ENCODE peak calls at places on chromosomes 13 and 19, in six cellular contexts. O is H1, T is K562, P is SK-N-SH, I is HepG2, D is GM12878. Q is an unnamed sample.

GRCh38 chr13:101892296-101892695 is 439.8 kb downstream of the ITGBL1 start:
- DNase-seq in I (no peak), P (no peak), O (no peak), D (no peak), T (no peak), Q (no peak)

GRCh38 chr13:112204881-112205327 is 138.0 kb downstream of the SOX1 start:
- DNase-seq in O (no peak), D (no peak), I (no peak), T (no peak), P (no peak), Q (no peak)

GRCh38 chr13:65497265-65497664 is 1732.9 kb downstream of the PCDH9 start:
- DNase-seq in I (no peak), P (no peak), T (no peak), O (no peak), D (no peak), Q (no peak)

GRCh38 chr19:6270076-6270745 is 9.6 kb downstream of the MLLT1 start:
- DNase-seq in T (no peak), I (no peak), O (no peak), D (no peak), P (no peak), Q (no peak)

GRCh38 chr13:52852444-52852843 is 4.0 kb upstream of the PCDH8 start:
- DNase-seq in I (no peak), T (no peak), D (no peak), P (peak; percentile 66), O (no peak), Q (no peak)

GRCh38 chr13:67642638-67643037 is 412.5 kb upstream of the PCDH9 start:
- DNase-seq in T (no peak), P (no peak), O (no peak), I (no peak), D (no peak), Q (peak; percentile 14)

GRCh38 chr13:72850959-72851677 is 69.2 kb downstream of the PIBF1 start:
- DNase-seq in T (no peak), D (no peak), P (peak; percentile 70), O (no peak), I (no peak), Q (no peak)

GRCh38 chr19:40604647-40605200 is 3.6 kb downstream of the LTBP4 start:
- DNase-seq in T (peak; percentile 57), D (no peak), I (no peak), O (no peak), P (no peak), Q (no peak)

GRCh38 chr13:78826936-78827335 is 168.0 kb upstream of the OBI1 start:
- DNase-seq in D (no peak), T (no peak), I (no peak), O (no peak), P (no peak), Q (no peak)

GRCh38 chr19:29516358-29516725 is 9.5 kb upstream of the VSTM2B start:
- DNase-seq in D (no peak), I (no peak), P (no peak), O (no peak), T (no peak), Q (no peak)

GRCh38 chr19:41696402-41697197 is 8.5 kb upstream of the CEACAM7 start:
- DNase-seq in D (no peak), P (no peak), T (peak; percentile 5), I (no peak), O (no peak), Q (no peak)

GRCh38 chr13:76644906-76645305 is 241.3 kb downstream of the KCTD12 start:
- DNase-seq in D (no peak), T (no peak), P (no peak), I (no peak), O (no peak), Q (no peak)

GRCh38 chr13:48155850-48156249 is 60.9 kb upstream of the MED4 start:
- DNase-seq in T (no peak), I (no peak), O (no peak), D (peak; percentile 24), P (no peak), Q (peak; percentile 59)

GRCh38 chr13:112693831-112694497 is 4.1 kb downstream of the ATP11A start:
- DNase-seq in T (no peak), O (no peak), P (no peak), D (no peak), I (no peak), Q (peak; percentile 89)

GRCh38 chr19:18698321-18699167 is 15.1 kb downstream of the CRTC1 start:
- DNase-seq in P (no peak), O (no peak), I (no peak), T (no peak), D (no peak), Q (no peak)

GRCh38 chr19:48553676-48554384 is 1.9 kb downstream of the SULT2B1 start:
- DNase-seq in D (no peak), T (peak; percentile 83), I (peak; percentile 69), P (peak; percentile 67), O (no peak), Q (no peak)

GRCh38 chr19:2668188-2668763 is 34.2 kb downstream of the GNG7 start:
- DNase-seq in T (no peak), O (no peak), P (no peak), D (no peak), I (no peak), Q (no peak)

GRCh38 chr19:16364231-16364865 is 39.7 kb downstream of the KLF2 start:
- DNase-seq in D (no peak), I (no peak), T (no peak), O (no peak), P (no peak), Q (no peak)

GRCh38 chr13:78816592-78816991 is 157.6 kb upstream of the OBI1 start:
- DNase-seq in T (peak; percentile 67), I (no peak), D (no peak), O (no peak), P (no peak), Q (no peak)

GRCh38 chr19:23872282-23872919 is 42.3 kb upstream of the ZNF726 start:
- DNase-seq in D (no peak), I (no peak), P (no peak), O (no peak), T (no peak), Q (no peak)

GRCh38 chr13:25118371-25118770 is 22.4 kb downstream of the PABPC3 start:
- DNase-seq in D (no peak), P (no peak), I (no peak), T (no peak), O (no peak), Q (peak; percentile 73)

GRCh38 chr19:4904481-4904880 is 1.8 kb upstream of the ARRDC5 start:
- DNase-seq in I (peak; percentile 47), D (no peak), O (no peak), P (no peak), T (no peak), Q (no peak)

GRCh38 chr13:28268800-28269223 is 130.5 kb downstream of the PAN3 start:
- DNase-seq in D (peak; percentile 94), P (no peak), O (no peak), T (no peak), I (no peak), Q (peak; percentile 85)

GRCh38 chr19:31408460-31409124 is 59.4 kb upstream of the TSHZ3 start:
- DNase-seq in O (no peak), D (no peak), P (no peak), T (peak; percentile 2), I (no peak), Q (peak; percentile 71)

GRCh38 chr13:41547253-41548000 is 90.1 kb downstream of the RGCC start:
- DNase-seq in I (peak; percentile 36), T (no peak), P (no peak), D (no peak), O (no peak), Q (no peak)

GRCh38 chr13:106810069-106810468 is 242.1 kb upstream of the ARGLU1 start:
- DNase-seq in P (no peak), I (no peak), O (no peak), D (no peak), T (no peak), Q (no peak)
- TF ChIP-seq GABPA in P (no peak), I (no peak), O (no peak), D (no peak), T (no peak), Q (no peak)

GRCh38 chr13:83085186-83085900 is 796.9 kb downstream of the SLITRK1 start:
- DNase-seq in T (no peak), P (no peak), O (no peak), D (no peak), I (no peak), Q (no peak)
- TF ChIP-seq GABPA in T (no peak), P (no peak), O (no peak), D (no peak), I (no peak), Q (no peak)

GRCh38 chr13:31433201-31433600 is 233.4 kb downstream of the B3GLCT start:
- DNase-seq in I (no peak), D (no peak), P (no peak), O (no peak), T (no peak), Q (no peak)

GRCh38 chr13:31433756-31434155 is 234.0 kb downstream of the B3GLCT start:
- DNase-seq in P (no peak), I (no peak), T (no peak), D (no peak), O (no peak), Q (no peak)

GRCh38 chr13:31427151-31427867 is 227.5 kb downstream of the B3GLCT start:
- DNase-seq in P (no peak), D (no peak), O (no peak), T (no peak), I (no peak), Q (no peak)

GRCh38 chr13:31434613-31435012 is 234.8 kb downstream of the B3GLCT start:
- DNase-seq in O (no peak), P (no peak), T (no peak), I (no peak), D (no peak), Q (no peak)

DNA sequence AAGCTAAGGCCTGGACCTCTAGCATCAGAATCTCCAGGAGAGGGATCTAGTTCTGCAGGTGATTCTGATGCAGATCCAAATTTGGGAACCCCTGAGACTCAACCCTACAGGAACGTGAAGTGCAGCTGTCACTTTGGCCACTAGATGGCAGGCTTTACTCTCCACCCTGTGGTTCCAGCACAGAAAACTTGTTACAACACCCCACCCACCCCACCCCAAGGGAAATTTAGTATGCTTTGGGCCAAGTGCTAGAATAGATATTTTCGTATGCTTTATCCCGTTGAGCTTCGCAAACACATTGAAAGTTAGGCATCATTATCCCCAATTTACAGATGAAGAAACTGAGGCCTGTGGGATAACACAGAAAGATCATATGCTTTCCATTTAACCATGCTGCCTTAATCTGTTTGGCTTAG is 232.0 kb downstream of the B3GLCT start:
- DNase-seq in T (peak; percentile 48), D (no peak), O (peak; percentile 17), P (peak; percentile 46), I (peak; percentile 10), Q (peak; percentile 25)
- TF ChIP-seq GABPA in T (no peak), D (no peak), O (no peak), P (no peak), I (no peak), Q (no peak)

DNA sequence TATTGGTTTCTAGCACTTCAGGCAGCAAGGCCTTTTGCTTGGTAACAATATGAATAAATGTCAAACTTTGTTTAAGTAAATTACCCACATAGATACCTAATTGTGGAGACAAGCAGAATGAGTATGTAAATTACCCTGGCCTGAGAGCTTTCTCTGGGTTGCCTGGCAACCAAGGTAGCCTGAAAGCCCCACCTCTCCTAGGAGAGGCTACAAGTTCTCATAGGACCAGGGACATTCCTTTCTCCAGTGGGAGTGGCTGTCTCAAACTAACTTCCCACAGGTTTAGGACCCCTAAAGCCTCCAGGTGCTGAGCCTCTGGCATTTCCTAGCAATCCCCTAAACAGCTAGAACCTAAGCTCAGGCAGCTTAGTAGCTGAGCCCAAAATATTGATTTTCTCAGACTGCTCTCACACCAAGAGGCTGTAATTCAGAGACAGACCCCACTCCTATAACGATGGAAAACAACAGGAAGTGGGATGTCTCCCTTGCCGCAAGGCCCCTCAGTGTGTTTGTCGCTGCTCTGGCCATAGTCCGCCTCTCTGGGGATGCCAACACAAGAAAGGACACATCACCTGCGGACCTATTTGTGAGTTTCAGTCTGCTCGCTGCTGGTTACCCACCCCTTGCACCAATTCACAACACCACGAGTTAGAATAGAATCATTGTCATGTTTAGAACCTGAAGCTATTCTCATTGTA is 207.3 kb downstream of the DLEU7 start:
- DNase-seq in T (no peak), D (no peak), O (peak; percentile 27), P (no peak), I (no peak), Q (peak; percentile 66)
- TF ChIP-seq GABPA in T (no peak), D (no peak), O (no peak), P (no peak), I (no peak), Q (no peak)